ENCODE peak calls at places on chromosomes 11 and 22, in nine cellular contexts. H is HS-5, D is chondrocyte, P is OCI-LY7, Z is GM19239, K is Daoy, J is Calu3, E is PC-9, Q is NCI-H524 treated with DMSO at 0.1 percent for 48 hours. W is an unnamed sample.

GRCh38 chr11:132999031-132999430 is 533.3 kb downstream of the OPCML start:
- DNase-seq in E (no peak), Z (no peak), K (no peak), J (no peak), H (no peak), D (no peak), P (no peak), Q (no peak), W (no peak)

GRCh38 chr11:111500481-111500880 is 11.7 kb downstream of the BTG4 start:
- DNase-seq in K (no peak), H (no peak), J (no peak), D (no peak), E (no peak), Z (no peak), Q (no peak), P (no peak), W (no peak)

GRCh38 chr11:134449713-134450112 is 37.7 kb upstream of the B3GAT1 start:
- DNase-seq in P (no peak), H (no peak), Q (no peak), Z (no peak), D (no peak), E (no peak), J (no peak), K (no peak), W (no peak)

GRCh38 chr11:60987577-60988277 is 16.2 kb downstream of the CD6 start:
- DNase-seq in Q (no peak), J (no peak), P (no peak), K (no peak), H (no peak), D (peak; percentile 17), Z (no peak), E (no peak), W (peak; percentile 61)

GRCh38 chr11:46555269-46556054 is 38.4 kb downstream of the AMBRA1 start:
- DNase-seq in E (peak; percentile 71), K (no peak), J (no peak), Q (no peak), D (no peak), H (no peak), Z (peak; percentile 22), P (no peak), W (no peak)

GRCh38 chr22:16783930-16784354 is 41.3 kb downstream of the XKR3 start:
- DNase-seq in P (peak; percentile 43), D (no peak), J (no peak), Z (no peak), K (peak; percentile 29), E (no peak), H (no peak), Q (no peak), W (no peak)

GRCh38 chr11:63573881-63574855 is 11.0 kb upstream of the PLAAT2 start:
- DNase-seq in D (no peak), H (no peak), J (peak; percentile 47), P (peak; percentile 63), E (no peak), Q (no peak), Z (no peak), K (peak; percentile 79), W (no peak)

GRCh38 chr22:29108137-29108536 is 35.3 kb downstream of the KREMEN1 start:
- DNase-seq in D (no peak), Z (no peak), E (peak; percentile 52), P (no peak), J (no peak), Q (no peak), H (no peak), K (peak; percentile 36), W (no peak)

GRCh38 chr11:5258543-5259262 is 4.1 kb upstream of the HBG2 start:
- DNase-seq in J (no peak), Z (no peak), D (no peak), H (no peak), K (no peak), E (no peak), Q (no peak), P (no peak), W (no peak)

GRCh38 chr11:36693139-36693845 is 95.3 kb upstream of the RAG2 start:
- DNase-seq in Z (no peak), Q (no peak), H (no peak), J (no peak), D (no peak), P (no peak), K (no peak), E (no peak), W (no peak)

GRCh38 chr22:43996170-43996980 is 27.7 kb upstream of the PARVB start:
- DNase-seq in K (no peak), P (no peak), H (no peak), D (no peak), Z (peak; percentile 80), E (peak; percentile 32), J (no peak), Q (no peak), W (peak; percentile 69)

GRCh38 chr22:42919199-42919598 is 62.1 kb upstream of the ARFGAP3 start:
- DNase-seq in P (no peak), D (no peak), H (no peak), J (no peak), Q (peak; percentile 38), Z (no peak), K (peak; percentile 42), E (peak; percentile 75), W (no peak)

GRCh38 chr11:95977534-95978174 is 53.7 kb upstream of the MTMR2 start:
- DNase-seq in J (peak; percentile 9), E (peak; percentile 93), P (no peak), Q (no peak), D (no peak), Z (no peak), H (peak; percentile 8), K (peak; percentile 76), W (no peak)

W was measured in activated naive CD4-positive, alpha-beta T cell treated with anti-CD3 and anti-CD28 coated beads, Interleukin-2, amount 50 U/mL, for 16 hours.